ENCODE peak calls at places on chromosomes 4 and X, in five cellular contexts. E, A, V, T and F are unnamed samples.

GRCh38 chr4:75724867-75725724 is 719 bp downstream of the USO1 start:
- DNase-seq in E (peak), V (peak), A (peak), T (peak), F (peak)

GRCh38 chr4:30863031-30863430 is 142.9 kb downstream of the PCDH7 start:
- DNase-seq in A (no peak), T (no peak), V (no peak), E (no peak), F (peak)

GRCh38 chr4:159271857-159272256 is 169.0 kb downstream of the RAPGEF2 start:
- DNase-seq in A (no peak), V (peak), E (no peak), T (no peak), F (no peak)

GRCh38 chr4:172656055-172656454 is 512.6 kb upstream of the GALNT7 start:
- DNase-seq in A (no peak), V (no peak), T (no peak), E (no peak), F (no peak)

GRCh38 chrX:49977319-49978090 is 55.1 kb downstream of the CLCN5 start:
- DNase-seq in V (no peak), E (no peak), T (no peak), A (no peak), F (no peak)

GRCh38 chr4:124641715-124642380 is 70.7 kb downstream of the ANKRD50 start:
- DNase-seq in V (peak), T (no peak), E (no peak), A (no peak), F (peak)

GRCh38 chr4:7295201-7295916 is 103.0 kb downstream of the SORCS2 start:
- DNase-seq in A (peak), V (no peak), T (no peak), E (peak), F (no peak)

GRCh38 chr4:159010563-159011260 is 92.2 kb upstream of the RAPGEF2 start:
- DNase-seq in V (peak), A (peak), T (no peak), E (peak), F (peak)

GRCh38 chr4:48902266-48902665 is 4.3 kb downstream of the OCIAD2 start:
- DNase-seq in T (no peak), V (no peak), A (no peak), E (no peak), F (peak)

GRCh38 chr4:150033109-150033508 is 45.1 kb upstream of the DCLK2 start:
- DNase-seq in V (no peak), A (no peak), E (no peak), T (no peak), F (no peak)

GRCh38 chrX:134600714-134601113 is 57.6 kb downstream of the PLAC1 start:
- DNase-seq in E (no peak), T (no peak), A (no peak), V (peak), F (peak)

GRCh38 chrX:134602410-134602809 is 55.9 kb downstream of the PLAC1 start:
- DNase-seq in E (no peak), T (no peak), A (no peak), V (no peak), F (no peak)

GRCh38 chrX:134604701-134605271 is 53.5 kb downstream of the PLAC1 start:
- DNase-seq in E (peak), A (peak), V (peak), T (no peak), F (peak)

GRCh38 chrX:134601240-134601639 is 57.0 kb downstream of the PLAC1 start:
- DNase-seq in A (no peak), V (no peak), T (no peak), E (no peak), F (peak)

DNA sequence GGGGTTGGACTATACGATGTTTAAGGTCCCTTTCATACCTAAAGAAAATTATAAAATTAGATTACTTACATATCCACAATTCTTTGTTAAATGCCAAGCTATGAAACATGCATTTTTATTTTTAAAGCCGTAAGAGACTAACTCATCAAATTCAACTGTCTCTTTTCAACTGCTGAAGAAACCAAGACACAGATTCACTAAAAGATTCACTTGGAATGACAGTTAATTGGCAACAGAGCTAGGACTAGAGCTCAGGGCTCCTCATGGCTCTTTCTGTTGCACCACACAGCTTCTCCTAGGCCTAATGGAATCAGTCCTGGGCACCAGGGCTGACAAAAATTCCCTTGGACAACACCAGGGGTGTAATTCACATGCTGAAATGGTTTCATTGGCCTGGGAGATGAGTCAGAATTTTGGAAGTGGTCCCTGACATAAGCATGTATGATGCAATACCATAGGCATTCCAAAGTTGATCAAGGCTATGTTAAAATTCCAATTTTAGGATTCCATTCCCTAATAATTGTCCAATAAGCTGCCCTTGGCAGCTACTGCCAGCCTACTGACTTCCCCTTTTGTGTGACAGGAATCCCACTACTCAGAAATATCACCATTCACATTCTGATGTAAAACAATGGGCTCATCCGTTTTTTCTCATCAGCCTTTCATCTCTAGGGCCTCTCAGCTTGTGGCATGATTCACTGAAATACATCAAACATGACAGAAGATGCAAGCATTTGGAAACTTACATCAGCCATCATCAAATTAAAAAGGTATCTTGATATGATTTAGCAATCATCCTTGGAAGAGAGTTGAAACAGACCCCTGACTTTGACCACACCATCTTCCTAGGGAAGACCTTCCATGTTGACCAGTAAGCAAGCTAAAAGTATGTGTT is 54.2 kb downstream of the PLAC1 start:
- DNase-seq in T (no peak), E (no peak), V (peak), A (no peak), F (peak)
- H3K4me3 ChIP-seq in T (no peak), E (no peak), V (no peak), A (no peak), F (no peak)

DNA sequence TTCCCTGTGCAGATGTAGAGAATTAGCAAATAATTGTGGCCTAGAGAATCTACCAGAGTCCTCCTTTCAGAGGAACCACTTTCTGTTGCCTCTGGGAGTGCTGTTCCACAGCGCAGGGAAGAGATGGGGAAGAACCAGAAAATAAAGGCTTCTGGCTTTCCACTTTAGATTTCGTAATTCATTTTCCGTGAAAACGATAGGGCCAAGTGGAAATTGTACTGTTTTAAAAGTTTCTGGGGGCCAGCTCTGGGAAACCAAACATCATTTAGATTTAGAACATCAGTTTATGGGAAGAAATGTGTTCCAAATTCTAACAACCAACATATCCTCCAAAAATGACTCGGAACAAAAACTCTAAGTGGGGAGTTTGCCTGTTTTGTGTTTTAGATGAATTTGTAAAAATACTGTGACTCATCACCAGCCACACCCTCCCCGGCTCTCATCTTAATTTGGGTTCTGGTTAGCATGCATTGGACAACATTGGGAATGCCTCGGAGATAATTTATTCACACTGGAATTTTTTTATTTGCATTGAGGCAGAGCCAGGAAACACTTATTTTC is 65.2 kb upstream of the LNX1 start:
- DNase-seq in T (no peak), E (no peak), V (peak), A (peak), F (peak)
- TF ChIP-seq CTCF in T (peak), E (peak), V (peak), A (peak), F (peak)

GRCh38 chr4:66943117-66943516 is 602.2 kb downstream of the CENPC start:
- DNase-seq in T (no peak), A (no peak), V (no peak), E (no peak), F (no peak)
- H3K4me3 ChIP-seq in T (no peak), A (no peak), V (no peak), E (no peak), F (no peak)

GRCh38 chrX:12958461-12958860 is 16.4 kb upstream of the TMSB4X start:
- DNase-seq in V (no peak), T (no peak), E (no peak), A (no peak), F (no peak)

GRCh38 chrX:12965390-12965940 is 9.4 kb upstream of the TMSB4X start:
- DNase-seq in E (no peak), V (no peak), A (no peak), T (no peak), F (no peak)

GRCh38 chrX:12962041-12962504 is 12.8 kb upstream of the TMSB4X start:
- DNase-seq in A (no peak), V (no peak), E (no peak), T (no peak), F (no peak)

GRCh38 chrX:12958059-12958458 is 16.9 kb upstream of the TMSB4X start:
- DNase-seq in A (no peak), V (no peak), E (no peak), T (no peak), F (no peak)

GRCh38 chrX:12961191-12961718 is 13.7 kb upstream of the TMSB4X start:
- DNase-seq in T (no peak), V (no peak), E (no peak), A (no peak), F (no peak)
- TF ChIP-seq CTCF in T (no peak), V (peak), E (no peak), A (no peak), F (no peak)

GRCh38 chr4:96736352-96736889 is 896.5 kb downstream of the PDHA2 start:
- DNase-seq in A (no peak), V (peak), T (no peak), E (no peak), F (peak)

GRCh38 chr4:96742332-96743014 is 902.6 kb downstream of the PDHA2 start:
- DNase-seq in V (no peak), A (no peak), T (no peak), E (no peak), F (no peak)

DNA sequence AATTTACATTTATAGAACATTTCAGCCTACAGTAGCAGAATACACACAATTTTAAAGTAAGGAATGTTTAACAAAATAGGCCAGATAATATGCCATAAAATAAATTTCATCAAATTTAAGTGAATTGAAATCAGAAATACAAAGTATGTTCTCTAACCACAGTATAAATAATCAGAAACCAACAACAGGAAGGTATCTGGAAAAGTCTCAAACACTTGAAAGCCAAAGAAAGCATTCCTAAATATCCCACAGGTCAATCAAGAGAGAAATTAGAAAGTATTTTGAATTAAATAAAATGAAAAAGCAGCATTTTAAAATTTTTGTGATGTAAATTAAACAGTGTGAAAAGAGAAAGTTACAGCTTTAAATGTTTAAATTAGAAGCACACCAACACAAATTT is 899.2 kb downstream of the PDHA2 start:
- DNase-seq in A (no peak), V (no peak), E (no peak), T (no peak), F (no peak)
- H3K4me3 ChIP-seq in A (no peak), V (no peak), E (no peak), T (no peak), F (no peak)

GRCh38 chrX:63506320-63506719 is 155.2 kb upstream of the SPIN4 start:
- DNase-seq in A (no peak), T (no peak), V (peak), E (no peak), F (peak)
- TF ChIP-seq CTCF in A (no peak), T (no peak), V (peak), E (peak), F (no peak)

GRCh38 chr4:168867128-168867527 is 142.9 kb downstream of the CBR4 start:
- DNase-seq in V (no peak), E (no peak), T (no peak), A (no peak), F (peak)

GRCh38 chr4:168865854-168866253 is 144.2 kb downstream of the CBR4 start:
- DNase-seq in A (no peak), V (no peak), T (no peak), E (no peak), F (no peak)

GRCh38 chr4:168866635-168867034 is 143.4 kb downstream of the CBR4 start:
- DNase-seq in V (no peak), A (no peak), T (no peak), E (no peak), F (no peak)

GRCh38 chr4:168863719-168864632 is 146.1 kb downstream of the CBR4 start:
- DNase-seq in T (no peak), A (no peak), E (no peak), V (no peak), F (no peak)

GRCh38 chr4:168864831-168865541 is 145.1 kb downstream of the CBR4 start:
- DNase-seq in V (peak), A (no peak), T (no peak), E (no peak), F (peak)
- H3K4me3 ChIP-seq in V (no peak), A (no peak), T (no peak), E (no peak), F (no peak)